ENCODE peak calls at places on chromosomes 12 and 14, in seven cellular contexts. One of them, this sample, is unnamed.

GRCh38 chr12:89988156-89988555 is 279.5 kb upstream of the ATP2B1 start:
- DNase-seq in colonic mucosa: no peak
- DNase-seq in suprapubic skin: no peak
- DNase-seq in spleen: no peak
- DNase-seq in psoas muscle: no peak
- DNase-seq in cardiac muscle cell: no peak
- DNase-seq in IMR-90: peak
- DNase-seq in this sample: no peak

GRCh38 chr12:130752692-130753230 is 36.7 kb upstream of the RIMBP2 start:
- DNase-seq in colonic mucosa: no peak
- DNase-seq in suprapubic skin: no peak
- DNase-seq in spleen: no peak
- DNase-seq in psoas muscle: no peak
- DNase-seq in cardiac muscle cell: no peak
- DNase-seq in IMR-90: no peak
- DNase-seq in this sample: no peak

GRCh38 chr12:67449591-67450052 is 180.5 kb downstream of the CAND1 start:
- DNase-seq in colonic mucosa: no peak
- DNase-seq in suprapubic skin: no peak
- DNase-seq in spleen: no peak
- DNase-seq in psoas muscle: no peak
- DNase-seq in cardiac muscle cell: no peak
- DNase-seq in IMR-90: no peak
- DNase-seq in this sample: no peak

GRCh38 chr12:112555621-112556233 is 137.0 kb downstream of the PTPN11 start:
- DNase-seq in colonic mucosa: no peak
- DNase-seq in suprapubic skin: no peak
- DNase-seq in spleen: no peak
- DNase-seq in psoas muscle: no peak
- DNase-seq in cardiac muscle cell: no peak
- DNase-seq in IMR-90: no peak
- DNase-seq in this sample: no peak

GRCh38 chr12:108589028-108589839 is 8.7 kb downstream of the TMEM119 start:
- DNase-seq in colonic mucosa: no peak
- DNase-seq in suprapubic skin: no peak
- DNase-seq in spleen: peak
- DNase-seq in psoas muscle: no peak
- DNase-seq in cardiac muscle cell: peak
- DNase-seq in IMR-90: no peak
- DNase-seq in this sample: no peak

GRCh38 chr12:79187032-79187431 is 322.5 kb downstream of the SYT1 start:
- DNase-seq in colonic mucosa: no peak
- DNase-seq in suprapubic skin: no peak
- DNase-seq in spleen: no peak
- DNase-seq in psoas muscle: no peak
- DNase-seq in cardiac muscle cell: no peak
- DNase-seq in IMR-90: no peak
- DNase-seq in this sample: no peak

GRCh38 chr14:77099425-77100167 is 1.5 kb downstream of the CIPC start:
- DNase-seq in colonic mucosa: peak
- DNase-seq in suprapubic skin: no peak
- DNase-seq in spleen: no peak
- DNase-seq in psoas muscle: no peak
- DNase-seq in cardiac muscle cell: peak
- DNase-seq in IMR-90: peak
- DNase-seq in this sample: no peak

GRCh38 chr12:22625671-22626251 is 790 bp downstream of the ETNK1 start:
- DNase-seq in colonic mucosa: peak
- DNase-seq in suprapubic skin: no peak
- DNase-seq in spleen: no peak
- DNase-seq in psoas muscle: peak
- DNase-seq in cardiac muscle cell: peak
- DNase-seq in IMR-90: peak
- DNase-seq in this sample: peak

GRCh38 chr12:98516184-98516873 is 939 bp downstream of the TMPO start:
- DNase-seq in colonic mucosa: peak
- DNase-seq in suprapubic skin: peak
- DNase-seq in spleen: peak
- DNase-seq in psoas muscle: peak
- DNase-seq in cardiac muscle cell: peak
- DNase-seq in IMR-90: peak
- DNase-seq in this sample: no peak

GRCh38 chr12:25053021-25053271 is 104.0 kb upstream of the BCAT1 start:
- DNase-seq in colonic mucosa: no peak
- DNase-seq in suprapubic skin: no peak
- DNase-seq in spleen: no peak
- DNase-seq in psoas muscle: no peak
- DNase-seq in cardiac muscle cell: no peak
- DNase-seq in IMR-90: no peak
- DNase-seq in this sample: no peak

GRCh38 chr14:77141592-77142288 is at the start of gene ZDHHC22:
- DNase-seq in colonic mucosa: no peak
- DNase-seq in suprapubic skin: no peak
- DNase-seq in spleen: no peak
- DNase-seq in psoas muscle: no peak
- DNase-seq in cardiac muscle cell: peak
- DNase-seq in IMR-90: no peak
- DNase-seq in this sample: no peak

GRCh38 chr14:93880025-93880820 is 46.9 kb upstream of the FAM181A start:
- DNase-seq in colonic mucosa: peak
- DNase-seq in suprapubic skin: no peak
- DNase-seq in spleen: no peak
- DNase-seq in psoas muscle: peak
- DNase-seq in cardiac muscle cell: peak
- DNase-seq in IMR-90: no peak
- DNase-seq in this sample: no peak

GRCh38 chr12:42144174-42144423 is 575 bp downstream of the GXYLT1 start:
- DNase-seq in colonic mucosa: peak
- DNase-seq in suprapubic skin: peak
- DNase-seq in spleen: no peak
- DNase-seq in psoas muscle: no peak
- DNase-seq in cardiac muscle cell: no peak
- DNase-seq in IMR-90: no peak
- DNase-seq in this sample: no peak

GRCh38 chr14:105087308-105087962 is 22.2 kb upstream of the GPR132 start:
- DNase-seq in colonic mucosa: peak
- DNase-seq in suprapubic skin: peak
- DNase-seq in spleen: peak
- DNase-seq in psoas muscle: no peak
- DNase-seq in cardiac muscle cell: peak
- DNase-seq in IMR-90: peak
- DNase-seq in this sample: no peak

GRCh38 chr12:129681151-129681550 is 222.7 kb downstream of the TMEM132D start:
- DNase-seq in colonic mucosa: no peak
- DNase-seq in suprapubic skin: no peak
- DNase-seq in spleen: no peak
- DNase-seq in psoas muscle: no peak
- DNase-seq in cardiac muscle cell: no peak
- DNase-seq in IMR-90: no peak
- DNase-seq in this sample: no peak

GRCh38 chr12:45907955-45908354 is 82.4 kb downstream of the SCAF11 start:
- DNase-seq in colonic mucosa: no peak
- DNase-seq in suprapubic skin: no peak
- DNase-seq in spleen: no peak
- DNase-seq in psoas muscle: no peak
- DNase-seq in cardiac muscle cell: no peak
- DNase-seq in IMR-90: no peak
- DNase-seq in this sample: no peak

GRCh38 chr12:116346751-116347150 is 69.3 kb upstream of the MED13L start:
- DNase-seq in colonic mucosa: no peak
- DNase-seq in suprapubic skin: no peak
- DNase-seq in spleen: no peak
- DNase-seq in psoas muscle: no peak
- DNase-seq in cardiac muscle cell: peak
- DNase-seq in IMR-90: peak
- DNase-seq in this sample: no peak

DNA sequence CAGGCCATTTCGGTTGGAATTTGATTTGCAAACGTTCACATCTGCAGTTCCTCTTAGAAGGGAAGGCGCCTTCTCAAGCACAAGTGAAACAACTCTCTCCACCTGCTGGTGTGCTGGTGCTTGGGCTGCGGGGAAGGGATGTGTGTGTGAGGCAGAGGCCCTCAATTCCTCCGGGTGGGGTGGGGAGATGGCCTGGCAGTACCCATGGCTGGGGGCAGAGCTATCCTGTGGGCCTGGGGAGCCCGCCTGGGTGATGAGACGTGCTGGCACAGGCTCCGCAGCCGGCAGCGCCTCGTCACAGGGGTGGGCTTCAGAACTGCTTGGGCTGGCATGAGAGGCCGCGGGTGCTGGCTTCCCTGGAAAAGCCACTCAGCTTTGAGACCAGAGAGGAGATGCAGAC is 28.9 kb upstream of the TDRD9 start:
- DNase-seq in colonic mucosa: peak
- DNase-seq in suprapubic skin: no peak
- DNase-seq in spleen: no peak
- DNase-seq in psoas muscle: no peak
- DNase-seq in cardiac muscle cell: no peak
- DNase-seq in IMR-90: no peak
- DNase-seq in this sample: no peak
- TF ChIP-seq CTCF in colonic mucosa: no peak
- TF ChIP-seq CTCF in suprapubic skin: no peak
- TF ChIP-seq CTCF in spleen: no peak
- TF ChIP-seq CTCF in psoas muscle: no peak
- TF ChIP-seq CTCF in cardiac muscle cell: no peak
- TF ChIP-seq CTCF in IMR-90: no peak
- TF ChIP-seq CTCF in this sample: no peak

GRCh38 chr14:102196008-102196407 is 56.3 kb downstream of the WDR20 start:
- DNase-seq in colonic mucosa: no peak
- DNase-seq in suprapubic skin: no peak
- DNase-seq in spleen: no peak
- DNase-seq in psoas muscle: no peak
- DNase-seq in cardiac muscle cell: no peak
- DNase-seq in IMR-90: no peak
- DNase-seq in this sample: no peak

GRCh38 chr14:102195446-102195845 is 55.7 kb downstream of the WDR20 start:
- DNase-seq in colonic mucosa: no peak
- DNase-seq in suprapubic skin: no peak
- DNase-seq in spleen: no peak
- DNase-seq in psoas muscle: no peak
- DNase-seq in cardiac muscle cell: peak
- DNase-seq in IMR-90: peak
- DNase-seq in this sample: no peak

GRCh38 chr14:102189858-102190257 is 50.2 kb downstream of the WDR20 start:
- DNase-seq in colonic mucosa: peak
- DNase-seq in suprapubic skin: no peak
- DNase-seq in spleen: no peak
- DNase-seq in psoas muscle: no peak
- DNase-seq in cardiac muscle cell: no peak
- DNase-seq in IMR-90: no peak
- DNase-seq in this sample: no peak

GRCh38 chr14:102194856-102195255 is 55.2 kb downstream of the WDR20 start:
- DNase-seq in colonic mucosa: no peak
- DNase-seq in suprapubic skin: no peak
- DNase-seq in spleen: no peak
- DNase-seq in psoas muscle: no peak
- DNase-seq in cardiac muscle cell: no peak
- DNase-seq in IMR-90: no peak
- DNase-seq in this sample: no peak

DNA sequence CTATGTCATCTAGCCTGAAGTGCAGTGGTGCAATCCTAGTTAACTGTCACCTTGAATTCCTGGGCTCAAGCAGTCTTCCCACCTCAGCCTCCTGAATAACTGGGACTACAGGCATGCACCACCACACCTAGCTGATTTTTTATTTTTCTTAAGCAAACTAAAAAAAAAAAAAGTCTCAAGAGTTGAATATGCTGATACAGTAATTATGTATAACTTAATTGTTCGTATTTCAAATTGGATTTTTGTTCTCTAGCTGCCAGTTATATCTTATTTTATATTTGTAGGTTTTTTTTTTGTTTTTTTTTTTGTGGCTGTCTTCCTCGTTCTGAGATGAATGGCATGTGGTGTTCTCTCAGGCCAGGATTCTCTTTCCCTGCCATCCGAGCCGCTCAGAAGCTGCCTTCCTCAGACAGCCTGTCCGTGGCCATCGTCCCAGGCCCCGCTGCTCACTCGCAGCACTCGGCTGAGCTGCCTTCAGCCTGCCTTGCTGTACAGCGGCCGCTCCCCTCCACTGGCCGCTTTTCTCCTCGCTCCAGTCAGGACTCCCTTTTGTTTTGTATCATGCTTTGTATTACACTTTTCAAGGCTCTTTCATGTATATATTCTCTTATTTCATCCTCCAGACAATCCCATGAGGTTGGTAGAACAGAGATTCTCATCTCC is 53.3 kb downstream of the WDR20 start:
- DNase-seq in colonic mucosa: no peak
- DNase-seq in suprapubic skin: no peak
- DNase-seq in spleen: no peak
- DNase-seq in psoas muscle: no peak
- DNase-seq in cardiac muscle cell: no peak
- DNase-seq in IMR-90: no peak
- DNase-seq in this sample: no peak
- H3K27ac ChIP-seq in colonic mucosa: no peak
- H3K27ac ChIP-seq in suprapubic skin: no peak
- H3K27ac ChIP-seq in spleen: no peak
- H3K27ac ChIP-seq in psoas muscle: peak
- H3K27ac ChIP-seq in cardiac muscle cell: no peak
- H3K27ac ChIP-seq in IMR-90: no peak
- H3K27ac ChIP-seq in this sample: no peak

GRCh38 chr12:128180166-128180565 is 86.8 kb upstream of the TMEM132C start:
- DNase-seq in colonic mucosa: no peak
- DNase-seq in suprapubic skin: no peak
- DNase-seq in spleen: no peak
- DNase-seq in psoas muscle: no peak
- DNase-seq in cardiac muscle cell: no peak
- DNase-seq in IMR-90: no peak
- DNase-seq in this sample: no peak

GRCh38 chr12:128178971-128179370 is 88.0 kb upstream of the TMEM132C start:
- DNase-seq in colonic mucosa: no peak
- DNase-seq in suprapubic skin: no peak
- DNase-seq in spleen: no peak
- DNase-seq in psoas muscle: no peak
- DNase-seq in cardiac muscle cell: no peak
- DNase-seq in IMR-90: no peak
- DNase-seq in this sample: no peak

DNA sequence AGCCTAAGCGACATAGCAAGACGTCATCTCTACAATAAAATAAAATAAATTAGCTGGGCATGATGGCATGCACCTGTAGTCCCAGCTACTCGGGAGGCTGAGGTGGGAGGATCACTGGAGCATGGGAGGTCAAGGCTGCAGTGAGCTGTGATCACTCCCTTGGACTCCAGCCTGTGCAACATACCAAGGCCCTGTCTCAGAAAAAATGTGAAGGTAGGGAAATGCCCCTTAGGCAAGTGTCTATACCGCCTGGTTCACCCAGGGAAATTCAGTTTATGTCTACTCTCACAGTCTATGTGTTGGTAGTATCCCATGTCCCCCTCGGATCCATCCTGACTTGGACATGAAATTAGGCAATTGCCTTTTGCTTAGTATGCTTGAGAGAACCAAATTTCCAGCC is 88.4 kb upstream of the TMEM132C start:
- DNase-seq in colonic mucosa: no peak
- DNase-seq in suprapubic skin: no peak
- DNase-seq in spleen: no peak
- DNase-seq in psoas muscle: no peak
- DNase-seq in cardiac muscle cell: no peak
- DNase-seq in IMR-90: no peak
- DNase-seq in this sample: no peak
- TF ChIP-seq CTCF in colonic mucosa: no peak
- TF ChIP-seq CTCF in suprapubic skin: no peak
- TF ChIP-seq CTCF in spleen: no peak
- TF ChIP-seq CTCF in psoas muscle: no peak
- TF ChIP-seq CTCF in cardiac muscle cell: no peak
- TF ChIP-seq CTCF in IMR-90: no peak
- TF ChIP-seq CTCF in this sample: no peak

GRCh38 chr12:10891937-10892336 is 7.9 kb upstream of the PRH1 start:
- DNase-seq in colonic mucosa: peak
- DNase-seq in suprapubic skin: no peak
- DNase-seq in spleen: no peak
- DNase-seq in psoas muscle: no peak
- DNase-seq in cardiac muscle cell: no peak
- DNase-seq in IMR-90: no peak
- DNase-seq in this sample: no peak
- H3K27ac ChIP-seq in colonic mucosa: no peak
- H3K27ac ChIP-seq in suprapubic skin: no peak
- H3K27ac ChIP-seq in spleen: no peak
- H3K27ac ChIP-seq in psoas muscle: no peak
- H3K27ac ChIP-seq in cardiac muscle cell: no peak
- H3K27ac ChIP-seq in IMR-90: no peak
- H3K27ac ChIP-seq in this sample: no peak